ENCODE peak calls at places on chromosome 21, in four cellular contexts. A is stimulated activated naive CD8-positive, alpha-beta T cell treated with anti-CD3 and anti-CD28 coated beads, Interleukin-15, amount 100 ng/mL, for 72 hours; O is GM04504; L is A172. J is an unnamed sample.

GRCh38 chr21:44706706-44707615 is 4.4 kb downstream of the TSPEAR start:
- DNase-seq in A (no peak), O (no peak), L (no peak), J (no peak)

GRCh38 chr21:29621525-29621924 is 318.3 kb downstream of the GRIK1 start:
- DNase-seq in A (no peak), O (no peak), L (no peak), J (no peak)

GRCh38 chr21:33492571-33492970 is 1.1 kb upstream of the DNAJC28 start:
- DNase-seq in A (no peak), O (no peak), L (no peak), J (no peak)

GRCh38 chr21:28872218-28872617 is 120.5 kb downstream of the LTN1 start:
- DNase-seq in A (no peak), O (no peak), L (no peak), J (no peak)

GRCh38 chr21:15241997-15242767 is 177.4 kb upstream of the NRIP1 start:
- DNase-seq in A (no peak), O (no peak), L (no peak), J (no peak)

GRCh38 chr21:39952265-39952664 is 85.0 kb downstream of the PCP4 start:
- DNase-seq in A (no peak), O (no peak), L (no peak), J (no peak)

GRCh38 chr21:26843912-26844257 is 1.3 kb downstream of the ADAMTS1 start:
- DNase-seq in A (no peak), O (no peak), L (no peak), J (no peak)

GRCh38 chr21:43207868-43208267 is 39.1 kb downstream of the CRYAA start:
- DNase-seq in A (no peak), O (no peak), L (no peak), J (no peak)

GRCh38 chr21:44517175-44517899 is 22.7 kb downstream of the KRTAP10-1 start:
- DNase-seq in A (peak; percentile 40), O (no peak), L (peak; percentile 100), J (peak; percentile 34)

GRCh38 chr21:16570856-16571255 is 841.1 kb downstream of the USP25 start:
- DNase-seq in A (no peak), O (no peak), L (peak; percentile 56), J (no peak)

GRCh38 chr21:45989355-45990048 is 7.9 kb downstream of the COL6A1 start:
- DNase-seq in A (no peak), O (no peak), L (no peak), J (no peak)

GRCh38 chr21:33374080-33374873 is 28.9 kb upstream of the IFNGR2 start:
- DNase-seq in A (peak; percentile 35), O (no peak), L (peak; percentile 61), J (no peak)

GRCh38 chr21:36608251-36608650 is 90.7 kb upstream of the SIM2 start:
- DNase-seq in A (no peak), O (no peak), L (no peak), J (no peak)

GRCh38 chr21:38637161-38637560 is 138.9 kb upstream of the ERG start:
- DNase-seq in A (no peak), O (no peak), L (no peak), J (no peak)

GRCh38 chr21:39086547-39086946 is 96.7 kb downstream of the PSMG1 start:
- DNase-seq in A (no peak), O (no peak), L (no peak), J (no peak)

GRCh38 chr21:37870229-37870628 is 46.0 kb downstream of the KCNJ6 start:
- DNase-seq in A (no peak), O (no peak), L (no peak), J (no peak)

GRCh38 chr21:34808569-34809204 is 139.9 kb downstream of the CLIC6 start:
- DNase-seq in A (no peak), O (peak; percentile 54), L (peak; percentile 90), J (no peak)

GRCh38 chr21:42724226-42724920 is 71.0 kb downstream of the PDE9A start:
- DNase-seq in A (no peak), O (peak; percentile 43), L (peak; percentile 99), J (peak; percentile 70)

J was measured in T1000.